ENCODE peak calls at places on chromosome 22, in six cellular contexts. One of them, this sample, is unnamed.

GRCh38 chr22:26170795-26171194 is 1.5 kb downstream of the SEZ6L start:
- DNase-seq in astrocyte: no peak
- DNase-seq in osteocyte: peak
- DNase-seq in AG09309: no peak
- DNase-seq in nephron progenitor cell: peak
- DNase-seq in PC-3: no peak
- DNase-seq in this sample: no peak

GRCh38 chr22:42772647-42773046 is 52.0 kb upstream of the A4GALT start:
- DNase-seq in nephron progenitor cell: no peak
- DNase-seq in osteocyte: no peak
- DNase-seq in PC-3: no peak
- DNase-seq in AG09309: no peak
- DNase-seq in astrocyte: no peak
- DNase-seq in this sample: no peak

GRCh38 chr22:44594951-44595350 is 96.9 kb upstream of the RTL6 start:
- DNase-seq in nephron progenitor cell: peak
- DNase-seq in astrocyte: no peak
- DNase-seq in PC-3: no peak
- DNase-seq in AG09309: no peak
- DNase-seq in osteocyte: no peak
- DNase-seq in this sample: no peak

GRCh38 chr22:39723899-39724351 is 153.4 kb downstream of the CACNA1I start:
- DNase-seq in nephron progenitor cell: no peak
- DNase-seq in AG09309: no peak
- DNase-seq in PC-3: peak
- DNase-seq in astrocyte: peak
- DNase-seq in osteocyte: peak
- DNase-seq in this sample: peak

GRCh38 chr22:39738746-39739145 is 154.8 kb downstream of the ENTHD1 start:
- DNase-seq in astrocyte: peak
- DNase-seq in osteocyte: no peak
- DNase-seq in PC-3: peak
- DNase-seq in nephron progenitor cell: no peak
- DNase-seq in AG09309: peak
- DNase-seq in this sample: peak

GRCh38 chr22:38097058-38097457 is 13.1 kb upstream of the SLC16A8 start:
- DNase-seq in astrocyte: no peak
- DNase-seq in PC-3: no peak
- DNase-seq in nephron progenitor cell: no peak
- DNase-seq in osteocyte: no peak
- DNase-seq in AG09309: no peak
- DNase-seq in this sample: no peak

GRCh38 chr22:50731811-50732624 is 6.0 kb upstream of the ACR start:
- DNase-seq in PC-3: peak
- DNase-seq in AG09309: no peak
- DNase-seq in osteocyte: no peak
- DNase-seq in astrocyte: no peak
- DNase-seq in nephron progenitor cell: peak
- DNase-seq in this sample: peak

GRCh38 chr22:39471421-39472141 is 14.8 kb downstream of the MGAT3 start:
- DNase-seq in PC-3: no peak
- DNase-seq in AG09309: no peak
- DNase-seq in nephron progenitor cell: no peak
- DNase-seq in astrocyte: peak
- DNase-seq in osteocyte: no peak
- DNase-seq in this sample: peak

GRCh38 chr22:39994046-39994565 is 648 bp upstream of the FAM83F start:
- DNase-seq in PC-3: no peak
- DNase-seq in AG09309: no peak
- DNase-seq in nephron progenitor cell: no peak
- DNase-seq in astrocyte: no peak
- DNase-seq in osteocyte: no peak
- DNase-seq in this sample: no peak

GRCh38 chr22:22422629-22423112 is 85.9 kb downstream of the ZNF280B start:
- DNase-seq in astrocyte: peak
- DNase-seq in osteocyte: no peak
- DNase-seq in PC-3: peak
- DNase-seq in nephron progenitor cell: peak
- DNase-seq in AG09309: peak
- DNase-seq in this sample: peak
- TF ChIP-seq CTCF in astrocyte: peak
- TF ChIP-seq CTCF in osteocyte: peak
- TF ChIP-seq CTCF in PC-3: peak
- TF ChIP-seq CTCF in nephron progenitor cell: peak
- TF ChIP-seq CTCF in AG09309: peak
- TF ChIP-seq CTCF in this sample: peak

GRCh38 chr22:19913337-19913936 is 28.1 kb upstream of the COMT start:
- DNase-seq in nephron progenitor cell: no peak
- DNase-seq in astrocyte: no peak
- DNase-seq in osteocyte: no peak
- DNase-seq in PC-3: no peak
- DNase-seq in AG09309: no peak
- DNase-seq in this sample: no peak

GRCh38 chr22:19914201-19914943 is 27.2 kb upstream of the COMT start:
- DNase-seq in osteocyte: no peak
- DNase-seq in AG09309: no peak
- DNase-seq in nephron progenitor cell: no peak
- DNase-seq in astrocyte: no peak
- DNase-seq in PC-3: no peak
- DNase-seq in this sample: no peak

GRCh38 chr22:19911540-19912235 is 29.9 kb upstream of the COMT start:
- DNase-seq in nephron progenitor cell: no peak
- DNase-seq in astrocyte: no peak
- DNase-seq in AG09309: no peak
- DNase-seq in PC-3: no peak
- DNase-seq in osteocyte: no peak
- DNase-seq in this sample: no peak

GRCh38 chr22:19910180-19910744 is 31.3 kb upstream of the COMT start:
- DNase-seq in nephron progenitor cell: no peak
- DNase-seq in PC-3: no peak
- DNase-seq in osteocyte: no peak
- DNase-seq in AG09309: no peak
- DNase-seq in astrocyte: no peak
- DNase-seq in this sample: no peak

GRCh38 chr22:19912236-19912999 is 29.2 kb upstream of the COMT start:
- DNase-seq in nephron progenitor cell: no peak
- DNase-seq in osteocyte: no peak
- DNase-seq in AG09309: no peak
- DNase-seq in astrocyte: no peak
- DNase-seq in PC-3: no peak
- DNase-seq in this sample: no peak
- TF ChIP-seq CTCF in nephron progenitor cell: no peak
- TF ChIP-seq CTCF in osteocyte: no peak
- TF ChIP-seq CTCF in AG09309: no peak
- TF ChIP-seq CTCF in astrocyte: no peak
- TF ChIP-seq CTCF in PC-3: no peak
- TF ChIP-seq CTCF in this sample: peak

GRCh38 chr22:36563001-36563400 is 34.0 kb upstream of the EIF3D start:
- DNase-seq in astrocyte: no peak
- DNase-seq in osteocyte: no peak
- DNase-seq in AG09309: no peak
- DNase-seq in nephron progenitor cell: no peak
- DNase-seq in PC-3: no peak
- DNase-seq in this sample: no peak
- TF ChIP-seq CTCF in astrocyte: no peak
- TF ChIP-seq CTCF in osteocyte: no peak
- TF ChIP-seq CTCF in AG09309: no peak
- TF ChIP-seq CTCF in nephron progenitor cell: no peak
- TF ChIP-seq CTCF in PC-3: no peak
- TF ChIP-seq CTCF in this sample: peak

GRCh38 chr22:41237036-41237706 is 3.6 kb downstream of the CHADL start:
- DNase-seq in AG09309: no peak
- DNase-seq in osteocyte: no peak
- DNase-seq in nephron progenitor cell: no peak
- DNase-seq in PC-3: no peak
- DNase-seq in astrocyte: no peak
- DNase-seq in this sample: no peak
- TF ChIP-seq CTCF in AG09309: no peak
- TF ChIP-seq CTCF in osteocyte: no peak
- TF ChIP-seq CTCF in nephron progenitor cell: peak
- TF ChIP-seq CTCF in PC-3: no peak
- TF ChIP-seq CTCF in astrocyte: no peak
- TF ChIP-seq CTCF in this sample: peak

GRCh38 chr22:31084811-31085492 is 3.8 kb downstream of the SMTN start:
- DNase-seq in astrocyte: peak
- DNase-seq in PC-3: no peak
- DNase-seq in AG09309: no peak
- DNase-seq in nephron progenitor cell: peak
- DNase-seq in osteocyte: peak
- DNase-seq in this sample: peak

GRCh38 chr22:31083923-31084810 is 3.0 kb downstream of the SMTN start:
- DNase-seq in nephron progenitor cell: no peak
- DNase-seq in AG09309: no peak
- DNase-seq in osteocyte: no peak
- DNase-seq in PC-3: no peak
- DNase-seq in astrocyte: no peak
- DNase-seq in this sample: no peak

GRCh38 chr22:31086703-31087330 is 5.7 kb downstream of the SMTN start:
- DNase-seq in PC-3: no peak
- DNase-seq in osteocyte: no peak
- DNase-seq in astrocyte: no peak
- DNase-seq in nephron progenitor cell: no peak
- DNase-seq in AG09309: no peak
- DNase-seq in this sample: no peak

GRCh38 chr22:31085928-31086327 is 4.8 kb downstream of the SMTN start:
- DNase-seq in osteocyte: no peak
- DNase-seq in AG09309: no peak
- DNase-seq in astrocyte: no peak
- DNase-seq in nephron progenitor cell: no peak
- DNase-seq in PC-3: no peak
- DNase-seq in this sample: no peak

DNA sequence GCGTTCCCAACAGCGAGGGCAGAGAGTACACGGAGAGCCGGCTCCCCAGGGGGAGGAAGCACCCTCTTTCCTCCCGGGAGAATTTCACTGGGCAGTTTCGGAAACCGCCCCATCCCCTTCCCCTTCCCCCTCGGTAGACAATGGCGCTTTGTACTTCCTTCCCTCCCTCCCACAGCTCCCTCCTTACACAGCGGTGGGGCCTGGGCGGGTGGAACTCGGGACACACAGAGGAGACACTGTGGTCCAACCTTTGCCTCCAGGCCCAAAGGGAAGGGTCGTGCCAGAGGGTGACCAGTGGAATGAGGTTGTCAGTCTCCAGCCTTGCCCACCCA is 4.3 kb downstream of the SMTN start:
- DNase-seq in AG09309: no peak
- DNase-seq in astrocyte: no peak
- DNase-seq in osteocyte: no peak
- DNase-seq in PC-3: no peak
- DNase-seq in nephron progenitor cell: no peak
- DNase-seq in this sample: no peak
- TF ChIP-seq CTCF in AG09309: no peak
- TF ChIP-seq CTCF in astrocyte: no peak
- TF ChIP-seq CTCF in osteocyte: no peak
- TF ChIP-seq CTCF in PC-3: no peak
- TF ChIP-seq CTCF in nephron progenitor cell: no peak
- TF ChIP-seq CTCF in this sample: no peak

GRCh38 chr22:24230911-24231656 is 13.8 kb downstream of the GGT5 start:
- DNase-seq in PC-3: no peak
- DNase-seq in osteocyte: no peak
- DNase-seq in nephron progenitor cell: peak
- DNase-seq in AG09309: no peak
- DNase-seq in astrocyte: no peak
- DNase-seq in this sample: no peak
- TF ChIP-seq CTCF in PC-3: peak
- TF ChIP-seq CTCF in osteocyte: peak
- TF ChIP-seq CTCF in nephron progenitor cell: peak
- TF ChIP-seq CTCF in AG09309: no peak
- TF ChIP-seq CTCF in astrocyte: no peak
- TF ChIP-seq CTCF in this sample: peak

GRCh38 chr22:21991774-21992173 is 9.2 kb upstream of the TOP3B start:
- DNase-seq in nephron progenitor cell: no peak
- DNase-seq in AG09309: no peak
- DNase-seq in osteocyte: no peak
- DNase-seq in PC-3: no peak
- DNase-seq in astrocyte: no peak
- DNase-seq in this sample: no peak
- TF ChIP-seq CTCF in nephron progenitor cell: no peak
- TF ChIP-seq CTCF in AG09309: no peak
- TF ChIP-seq CTCF in osteocyte: no peak
- TF ChIP-seq CTCF in PC-3: no peak
- TF ChIP-seq CTCF in astrocyte: no peak
- TF ChIP-seq CTCF in this sample: no peak

GRCh38 chr22:32410459-32410858 is 1.6 kb downstream of the RTCB start:
- DNase-seq in AG09309: no peak
- DNase-seq in osteocyte: no peak
- DNase-seq in PC-3: peak
- DNase-seq in astrocyte: no peak
- DNase-seq in nephron progenitor cell: no peak
- DNase-seq in this sample: no peak

GRCh38 chr22:32411829-32412592 is at the start of gene RTCB:
- DNase-seq in osteocyte: peak
- DNase-seq in PC-3: peak
- DNase-seq in AG09309: peak
- DNase-seq in astrocyte: peak
- DNase-seq in nephron progenitor cell: peak
- DNase-seq in this sample: peak

GRCh38 chr22:32416556-32417085 is 4.6 kb upstream of the RTCB start:
- DNase-seq in astrocyte: no peak
- DNase-seq in nephron progenitor cell: no peak
- DNase-seq in osteocyte: no peak
- DNase-seq in PC-3: no peak
- DNase-seq in AG09309: no peak
- DNase-seq in this sample: no peak

GRCh38 chr22:32411388-32411787 is 659 bp downstream of the RTCB start:
- DNase-seq in nephron progenitor cell: no peak
- DNase-seq in AG09309: no peak
- DNase-seq in PC-3: peak
- DNase-seq in astrocyte: peak
- DNase-seq in osteocyte: no peak
- DNase-seq in this sample: peak

DNA sequence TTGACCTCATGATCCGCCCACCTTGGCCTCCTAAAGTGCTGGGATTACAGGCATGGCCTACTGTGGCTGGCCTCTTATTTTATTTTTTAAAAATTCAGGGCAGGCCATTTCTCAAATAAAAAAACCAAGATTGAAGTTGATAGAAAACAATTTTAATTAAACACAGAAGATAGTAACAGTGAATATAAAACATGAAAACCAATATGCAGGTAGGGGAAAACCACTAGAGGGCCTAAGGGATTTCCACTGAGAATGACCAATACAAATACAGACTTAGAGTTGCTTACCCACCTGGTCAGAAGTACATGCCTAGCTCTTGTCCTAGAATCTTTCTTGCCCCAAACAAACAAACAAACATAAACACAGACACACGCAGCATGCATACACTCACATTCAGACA is 1.7 kb upstream of the RTCB start:
- DNase-seq in osteocyte: no peak
- DNase-seq in nephron progenitor cell: no peak
- DNase-seq in astrocyte: peak
- DNase-seq in PC-3: peak
- DNase-seq in AG09309: no peak
- DNase-seq in this sample: peak
- TF ChIP-seq CTCF in osteocyte: peak
- TF ChIP-seq CTCF in nephron progenitor cell: no peak
- TF ChIP-seq CTCF in astrocyte: peak
- TF ChIP-seq CTCF in PC-3: peak
- TF ChIP-seq CTCF in AG09309: peak
- TF ChIP-seq CTCF in this sample: peak

GRCh38 chr22:21867528-21868266 is at the start of gene MAPK1:
- DNase-seq in PC-3: peak
- DNase-seq in astrocyte: peak
- DNase-seq in AG09309: peak
- DNase-seq in osteocyte: peak
- DNase-seq in nephron progenitor cell: peak
- DNase-seq in this sample: peak
- TF ChIP-seq CTCF in PC-3: peak
- TF ChIP-seq CTCF in astrocyte: no peak
- TF ChIP-seq CTCF in AG09309: peak
- TF ChIP-seq CTCF in osteocyte: peak
- TF ChIP-seq CTCF in nephron progenitor cell: no peak
- TF ChIP-seq CTCF in this sample: peak

This sample was measured in brain microvascular endothelial cell.